ENCODE peak calls at places on chromosomes 16 and 17, in five cellular contexts. One of them, this sample, is unnamed.

GRCh38 chr17:57478851-57479250 is 222.5 kb downstream of the MSI2 start:
- DNase-seq in neuronal stem cell: no peak
- DNase-seq in caudate nucleus: no peak
- DNase-seq in dorsolateral prefrontal cortex: no peak
- DNase-seq in cardiac muscle cell: no peak
- DNase-seq in this sample: no peak

GRCh38 chr16:27890866-27891265 is 172.6 kb downstream of the GSG1L start:
- DNase-seq in neuronal stem cell: no peak
- DNase-seq in caudate nucleus: no peak
- DNase-seq in dorsolateral prefrontal cortex: no peak
- DNase-seq in cardiac muscle cell: no peak
- DNase-seq in this sample: no peak

GRCh38 chr17:67493811-67494210 is 116.7 kb downstream of the PITPNC1 start:
- DNase-seq in neuronal stem cell: no peak
- DNase-seq in caudate nucleus: no peak
- DNase-seq in dorsolateral prefrontal cortex: no peak
- DNase-seq in cardiac muscle cell: no peak
- DNase-seq in this sample: no peak

GRCh38 chr17:74430706-74431567 is 951 bp upstream of the GPRC5C start:
- DNase-seq in neuronal stem cell: peak; percentile 66
- DNase-seq in caudate nucleus: peak; percentile 25
- DNase-seq in dorsolateral prefrontal cortex: peak; percentile 38
- DNase-seq in cardiac muscle cell: peak; percentile 78
- DNase-seq in this sample: peak; percentile 82

GRCh38 chr16:8712589-8713361 is 38.4 kb downstream of the ABAT start:
- DNase-seq in neuronal stem cell: peak; percentile 62
- DNase-seq in caudate nucleus: peak; percentile 16
- DNase-seq in dorsolateral prefrontal cortex: peak; percentile 86
- DNase-seq in cardiac muscle cell: no peak
- DNase-seq in this sample: no peak

GRCh38 chr17:45234641-45235040 is 13.0 kb downstream of the FMNL1 start:
- DNase-seq in neuronal stem cell: no peak
- DNase-seq in caudate nucleus: no peak
- DNase-seq in dorsolateral prefrontal cortex: no peak
- DNase-seq in cardiac muscle cell: peak; percentile 55
- DNase-seq in this sample: no peak

GRCh38 chr17:79160980-79161621 is 86.5 kb downstream of the ENGASE start:
- DNase-seq in neuronal stem cell: no peak
- DNase-seq in caudate nucleus: no peak
- DNase-seq in dorsolateral prefrontal cortex: no peak
- DNase-seq in cardiac muscle cell: no peak
- DNase-seq in this sample: no peak

GRCh38 chr17:27351741-27352140 is 57.8 kb downstream of the WSB1 start:
- DNase-seq in neuronal stem cell: no peak
- DNase-seq in caudate nucleus: no peak
- DNase-seq in dorsolateral prefrontal cortex: no peak
- DNase-seq in cardiac muscle cell: no peak
- DNase-seq in this sample: no peak

GRCh38 chr17:45284176-45285140 is 22.6 kb upstream of the SPATA32 start:
- DNase-seq in neuronal stem cell: no peak
- DNase-seq in caudate nucleus: no peak
- DNase-seq in dorsolateral prefrontal cortex: no peak
- DNase-seq in cardiac muscle cell: no peak
- DNase-seq in this sample: no peak

GRCh38 chr17:69719474-69720048 is 305.1 kb downstream of the MAP2K6 start:
- DNase-seq in neuronal stem cell: no peak
- DNase-seq in caudate nucleus: no peak
- DNase-seq in dorsolateral prefrontal cortex: no peak
- DNase-seq in cardiac muscle cell: no peak
- DNase-seq in this sample: no peak

GRCh38 chr17:66468241-66469087 is 166.1 kb downstream of the PRKCA start:
- DNase-seq in neuronal stem cell: no peak
- DNase-seq in caudate nucleus: no peak
- DNase-seq in dorsolateral prefrontal cortex: peak; percentile 23
- DNase-seq in cardiac muscle cell: no peak
- DNase-seq in this sample: peak; percentile 39

GRCh38 chr16:7318661-7319060 is 14.0 kb upstream of the RBFOX1 start:
- DNase-seq in neuronal stem cell: no peak
- DNase-seq in caudate nucleus: no peak
- DNase-seq in dorsolateral prefrontal cortex: no peak
- DNase-seq in cardiac muscle cell: no peak
- DNase-seq in this sample: no peak

GRCh38 chr16:89538286-89538685 is 22.2 kb upstream of the RPL13 start:
- DNase-seq in neuronal stem cell: no peak
- DNase-seq in caudate nucleus: no peak
- DNase-seq in dorsolateral prefrontal cortex: no peak
- DNase-seq in cardiac muscle cell: no peak
- DNase-seq in this sample: no peak

GRCh38 chr17:28882154-28882895 is 15.2 kb downstream of the FLOT2 start:
- DNase-seq in neuronal stem cell: no peak
- DNase-seq in caudate nucleus: no peak
- DNase-seq in dorsolateral prefrontal cortex: no peak
- DNase-seq in cardiac muscle cell: no peak
- DNase-seq in this sample: no peak

DNA sequence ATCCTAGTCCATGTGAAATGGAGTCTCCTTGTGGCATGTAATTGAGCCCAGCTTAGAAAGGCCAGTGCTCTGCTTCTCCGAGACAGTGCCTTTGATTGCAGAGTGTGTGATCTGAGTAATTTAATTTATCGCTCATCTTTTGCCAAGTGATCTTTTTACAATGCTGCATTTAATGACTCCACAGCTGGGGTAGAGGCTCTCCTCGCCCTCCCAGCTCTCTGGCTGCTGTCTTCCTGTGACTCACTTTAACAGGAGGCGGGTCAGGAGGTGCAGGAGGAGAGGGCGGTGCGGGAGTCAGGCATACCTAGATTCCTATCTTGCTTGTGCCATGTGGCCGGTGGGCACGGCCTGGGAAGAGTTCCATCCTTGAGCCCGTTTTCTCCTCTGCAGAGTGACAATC is 113.4 kb upstream of the FOXF1 start:
- DNase-seq in neuronal stem cell: no peak
- DNase-seq in caudate nucleus: no peak
- DNase-seq in dorsolateral prefrontal cortex: no peak
- DNase-seq in cardiac muscle cell: no peak
- DNase-seq in this sample: no peak
- H3K27ac ChIP-seq in neuronal stem cell: no peak overlapping the region
- H3K27ac ChIP-seq in caudate nucleus: no peak overlapping the region
- H3K27ac ChIP-seq in dorsolateral prefrontal cortex: no peak overlapping the region
- H3K27ac ChIP-seq in cardiac muscle cell: no peak overlapping the region
- H3K27ac ChIP-seq in this sample: no peak overlapping the region

DNA sequence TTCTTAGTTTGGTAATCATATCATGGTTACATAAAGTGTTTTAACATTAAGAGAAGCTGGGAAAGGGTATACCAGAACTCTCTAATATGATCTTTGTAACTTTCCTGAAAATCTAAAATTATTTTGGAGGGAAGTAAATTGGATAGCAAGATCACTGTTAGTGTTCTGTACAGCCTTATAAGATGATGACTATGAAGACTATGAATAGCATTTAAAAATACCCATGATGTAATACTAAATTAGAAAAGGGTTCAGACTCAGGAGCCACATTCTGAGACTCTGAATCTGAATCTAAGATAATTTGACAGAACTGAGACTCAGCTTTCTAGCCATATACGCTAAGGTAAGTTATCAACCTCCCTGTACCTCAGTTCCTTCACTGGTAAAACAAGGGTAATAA is 208.0 kb upstream of the C17orf78 start:
- DNase-seq in neuronal stem cell: no peak
- DNase-seq in caudate nucleus: no peak
- DNase-seq in dorsolateral prefrontal cortex: no peak
- DNase-seq in cardiac muscle cell: no peak
- DNase-seq in this sample: no peak
- H3K27ac ChIP-seq in neuronal stem cell: no peak overlapping the region
- H3K27ac ChIP-seq in caudate nucleus: no peak overlapping the region
- H3K27ac ChIP-seq in dorsolateral prefrontal cortex: no peak overlapping the region
- H3K27ac ChIP-seq in cardiac muscle cell: no peak overlapping the region
- H3K27ac ChIP-seq in this sample: no peak overlapping the region

GRCh38 chr16:3012828-3013420 is at the start of gene CLDN9:
- DNase-seq in neuronal stem cell: no peak
- DNase-seq in caudate nucleus: no peak
- DNase-seq in dorsolateral prefrontal cortex: no peak
- DNase-seq in cardiac muscle cell: peak; percentile 48
- DNase-seq in this sample: no peak

GRCh38 chr16:3012246-3012645 is 477 bp upstream of the CLDN9 start:
- DNase-seq in neuronal stem cell: no peak
- DNase-seq in caudate nucleus: no peak
- DNase-seq in dorsolateral prefrontal cortex: no peak
- DNase-seq in cardiac muscle cell: no peak
- DNase-seq in this sample: no peak

GRCh38 chr16:3013998-3014690 is 1.4 kb downstream of the CLDN9 start:
- DNase-seq in neuronal stem cell: no peak
- DNase-seq in caudate nucleus: no peak
- DNase-seq in dorsolateral prefrontal cortex: no peak
- DNase-seq in cardiac muscle cell: no peak
- DNase-seq in this sample: no peak

GRCh38 chr16:3014971-3015370 is 2.2 kb downstream of the CLDN9 start:
- DNase-seq in neuronal stem cell: no peak
- DNase-seq in caudate nucleus: no peak
- DNase-seq in dorsolateral prefrontal cortex: no peak
- DNase-seq in cardiac muscle cell: no peak
- DNase-seq in this sample: no peak

GRCh38 chr16:3013491-3013951 is 798 bp downstream of the CLDN9 start:
- DNase-seq in neuronal stem cell: no peak
- DNase-seq in caudate nucleus: no peak
- DNase-seq in dorsolateral prefrontal cortex: no peak
- DNase-seq in cardiac muscle cell: no peak
- DNase-seq in this sample: no peak
- H3K27ac ChIP-seq in neuronal stem cell: no peak overlapping the region
- H3K27ac ChIP-seq in caudate nucleus: no peak overlapping the region
- H3K27ac ChIP-seq in dorsolateral prefrontal cortex: no peak overlapping the region
- H3K27ac ChIP-seq in cardiac muscle cell: no peak overlapping the region
- H3K27ac ChIP-seq in this sample: no peak overlapping the region

DNA sequence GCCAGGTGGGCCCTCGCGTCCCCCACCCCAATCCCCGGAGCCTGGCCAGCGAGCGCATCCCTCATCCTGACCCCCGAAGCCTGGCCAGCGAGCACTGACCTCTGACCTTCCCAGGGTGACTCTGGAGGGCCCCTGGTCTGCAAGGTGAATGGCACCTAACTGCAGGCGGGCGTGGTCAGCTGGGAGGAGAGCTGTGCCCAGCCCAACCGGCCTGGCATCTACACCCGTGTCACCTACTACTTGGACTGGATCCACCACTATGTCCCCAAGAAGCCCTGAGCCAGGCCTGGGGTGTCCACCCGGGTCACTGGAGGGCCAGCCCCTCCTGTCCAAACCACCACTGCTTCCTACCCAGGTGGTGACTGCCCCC is 2.3 kb downstream of the TPSD1 start:
- DNase-seq in neuronal stem cell: no peak
- DNase-seq in caudate nucleus: no peak
- DNase-seq in dorsolateral prefrontal cortex: no peak
- DNase-seq in cardiac muscle cell: no peak
- DNase-seq in this sample: no peak
- H3K27ac ChIP-seq in neuronal stem cell: no peak overlapping the region
- H3K27ac ChIP-seq in caudate nucleus: no peak overlapping the region
- H3K27ac ChIP-seq in dorsolateral prefrontal cortex: no peak overlapping the region
- H3K27ac ChIP-seq in cardiac muscle cell: no peak overlapping the region
- H3K27ac ChIP-seq in this sample: no peak overlapping the region

GRCh38 chr16:25172831-25173230 is 43.9 kb upstream of the AQP8 start:
- DNase-seq in neuronal stem cell: no peak
- DNase-seq in caudate nucleus: no peak
- DNase-seq in dorsolateral prefrontal cortex: no peak
- DNase-seq in cardiac muscle cell: no peak
- DNase-seq in this sample: no peak
- H3K27ac ChIP-seq in neuronal stem cell: no peak overlapping the region
- H3K27ac ChIP-seq in caudate nucleus: no peak overlapping the region
- H3K27ac ChIP-seq in dorsolateral prefrontal cortex: no peak overlapping the region
- H3K27ac ChIP-seq in cardiac muscle cell: no peak overlapping the region
- H3K27ac ChIP-seq in this sample: no peak overlapping the region

DNA sequence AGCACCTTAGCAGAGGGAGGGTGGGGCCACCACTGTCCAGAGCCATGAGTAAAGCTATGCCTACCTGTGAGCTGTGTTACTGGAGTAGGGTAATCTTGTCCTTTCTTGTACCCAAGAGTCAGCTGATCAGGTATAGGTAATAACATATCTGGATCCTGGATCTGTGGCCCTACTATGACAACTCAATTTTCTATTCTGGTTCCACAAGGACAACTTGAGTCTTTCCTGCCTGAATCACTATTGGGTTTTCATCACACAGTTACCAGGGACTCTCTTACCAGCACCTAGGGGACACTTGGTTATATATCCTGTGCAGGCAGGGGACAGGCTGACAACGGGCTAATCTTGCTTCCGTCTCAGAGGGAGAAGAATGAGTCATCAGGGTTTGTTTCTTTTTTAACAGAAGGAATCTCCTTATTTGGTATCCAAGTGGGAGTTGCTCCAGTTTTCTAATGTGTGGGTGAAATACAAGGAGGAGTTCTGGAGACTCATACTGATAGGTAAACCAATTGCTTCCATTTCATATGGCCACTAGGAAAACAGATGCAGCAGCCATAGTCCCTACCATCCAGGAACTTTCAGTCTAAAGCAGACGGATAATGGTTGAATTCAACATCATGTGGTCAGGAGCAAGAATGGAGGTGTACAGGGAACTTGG is 6.8 kb downstream of the ZNF267 start:
- DNase-seq in neuronal stem cell: no peak
- DNase-seq in caudate nucleus: no peak
- DNase-seq in dorsolateral prefrontal cortex: no peak
- DNase-seq in cardiac muscle cell: no peak
- DNase-seq in this sample: peak; percentile 39
- H3K27ac ChIP-seq in neuronal stem cell: no peak overlapping the region
- H3K27ac ChIP-seq in caudate nucleus: no peak overlapping the region
- H3K27ac ChIP-seq in dorsolateral prefrontal cortex: no peak overlapping the region
- H3K27ac ChIP-seq in cardiac muscle cell: peak overlapping the region; percentile 84
- H3K27ac ChIP-seq in this sample: peak overlapping the region; percentile 52

GRCh38 chr16:14485811-14486519 is 144.1 kb downstream of the PARN start:
- DNase-seq in neuronal stem cell: no peak
- DNase-seq in caudate nucleus: no peak
- DNase-seq in dorsolateral prefrontal cortex: no peak
- DNase-seq in cardiac muscle cell: no peak
- DNase-seq in this sample: no peak
- H3K27ac ChIP-seq in neuronal stem cell: no peak overlapping the region
- H3K27ac ChIP-seq in caudate nucleus: peak overlapping the region; percentile 70
- H3K27ac ChIP-seq in dorsolateral prefrontal cortex: peak overlapping the region; percentile 61
- H3K27ac ChIP-seq in cardiac muscle cell: peak overlapping the region; percentile 63
- H3K27ac ChIP-seq in this sample: no peak overlapping the region

DNA sequence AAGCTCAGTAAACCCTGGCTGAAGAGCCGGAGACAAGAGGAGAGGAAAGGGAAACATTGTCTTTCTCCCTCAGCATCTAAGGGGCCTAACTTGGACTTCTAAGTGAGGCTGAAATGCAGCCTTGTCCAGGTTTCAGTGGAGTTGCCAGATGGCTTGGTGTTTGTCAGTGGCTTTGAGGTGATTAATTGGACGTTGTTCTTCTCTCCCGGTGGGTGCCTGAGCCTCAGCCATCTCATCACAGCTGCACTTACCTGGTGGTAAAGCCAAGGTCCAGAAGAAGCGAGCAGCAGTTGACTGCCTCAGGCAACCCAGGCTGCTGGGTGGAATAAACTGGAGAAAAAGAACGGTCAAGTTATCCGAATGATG is 202.2 kb upstream of the NLRP1 start:
- DNase-seq in neuronal stem cell: no peak
- DNase-seq in caudate nucleus: no peak
- DNase-seq in dorsolateral prefrontal cortex: no peak
- DNase-seq in cardiac muscle cell: no peak
- DNase-seq in this sample: no peak
- H3K27ac ChIP-seq in neuronal stem cell: no peak overlapping the region
- H3K27ac ChIP-seq in caudate nucleus: no peak overlapping the region
- H3K27ac ChIP-seq in dorsolateral prefrontal cortex: no peak overlapping the region
- H3K27ac ChIP-seq in cardiac muscle cell: no peak overlapping the region
- H3K27ac ChIP-seq in this sample: no peak overlapping the region